ENCODE peak calls at places on chromosomes 16 and 17, in six cellular contexts. E is body of pancreas, G is sigmoid colon, I is tibial nerve, B is uterus, M is ovary. D is an unnamed sample.
A peak's percentile ranks its signal among the peaks of the same experiment; 100 is the strongest.

GRCh38 chr16:3180445-3180878 is 7.5 kb upstream of the OR1F1 start:
- DNase-seq in B (no peak), I (no peak), E (no peak), G (peak; percentile 57), M (no peak), D (no peak)

GRCh38 chr17:2081564-2081963 is 26.7 kb downstream of the HIC1 start:
- DNase-seq in M (no peak), E (no peak), B (peak; percentile 31), G (no peak), I (no peak), D (no peak)

GRCh38 chr16:70478912-70479341 is 24.5 kb downstream of the FCSK start:
- DNase-seq in M (no peak), B (no peak), G (no peak), I (no peak), E (no peak), D (no peak)

GRCh38 chr17:40566027-40566426 is 755 bp upstream of the CCR7 start:
- DNase-seq in M (no peak), G (no peak), B (no peak), E (no peak), I (no peak), D (no peak)

GRCh38 chr17:50028207-50029120 is 27.4 kb upstream of the ITGA3 start:
- DNase-seq in I (no peak), G (no peak), E (peak; percentile 52), M (no peak), B (no peak), D (no peak)

GRCh38 chr17:80151333-80151732 is 4.4 kb upstream of the EIF4A3 start:
- DNase-seq in E (no peak), M (no peak), G (peak; percentile 17), B (no peak), I (no peak), D (no peak)

GRCh38 chr16:27781195-27781524 is 231.2 kb downstream of the KATNIP start:
- DNase-seq in M (no peak), B (no peak), E (no peak), I (no peak), G (peak; percentile 73), D (no peak)

GRCh38 chr17:15973016-15973415 is 26.5 kb downstream of the ZSWIM7 start:
- DNase-seq in B (no peak), E (no peak), I (no peak), G (no peak), M (no peak), D (no peak)

GRCh38 chr16:75029854-75030253 is 31.0 kb downstream of the ZNRF1 start:
- DNase-seq in G (no peak), I (no peak), E (no peak), B (no peak), M (no peak), D (no peak)

GRCh38 chr16:27189335-27189972 is 13.9 kb upstream of the KDM8 start:
- DNase-seq in M (no peak), I (no peak), G (no peak), E (peak; percentile 85), B (no peak), D (peak; percentile 28)

GRCh38 chr16:72677662-72678447 is 370.1 kb downstream of the ZFHX3 start:
- DNase-seq in B (no peak), M (no peak), G (no peak), E (no peak), I (no peak), D (no peak)

GRCh38 chr17:40560592-40561293 is 4.5 kb downstream of the CCR7 start:
- DNase-seq in M (peak; percentile 45), B (no peak), I (no peak), E (peak; percentile 14), G (no peak), D (peak; percentile 31)

GRCh38 chr17:8496081-8496480 is 60.4 kb downstream of the NDEL1 start:
- DNase-seq in B (no peak), G (no peak), E (no peak), M (no peak), I (no peak), D (no peak)

GRCh38 chr17:78342438-78343098 is 17.3 kb downstream of the SOCS3 start:
- DNase-seq in M (peak; percentile 83), I (peak; percentile 66), E (peak; percentile 28), B (peak; percentile 84), G (peak; percentile 89), D (no peak)

GRCh38 chr16:80744856-80745255 is 59.5 kb downstream of the CDYL2 start:
- DNase-seq in E (no peak), M (no peak), G (no peak), I (no peak), B (no peak), D (no peak)

GRCh38 chr17:79874329-79874981 is 35.2 kb upstream of the CBX4 start:
- DNase-seq in I (no peak), M (no peak), B (no peak), E (peak; percentile 38), G (no peak), D (no peak)

GRCh38 chr17:31610301-31610910 is 218.9 kb downstream of the RAB11FIP4 start:
- DNase-seq in I (no peak), M (no peak), G (no peak), B (no peak), E (no peak), D (no peak)

GRCh38 chr17:40554646-40555295 is 10.5 kb downstream of the CCR7 start:
- DNase-seq in I (no peak), G (no peak), M (no peak), E (peak; percentile 6), B (peak; percentile 29), D (peak; percentile 21)

GRCh38 chr17:73541561-73541981 is 102.7 kb downstream of the SDK2 start:
- DNase-seq in E (no peak), I (no peak), G (no peak), M (no peak), B (no peak), D (no peak)

GRCh38 chr16:86740817-86741799 is 162.8 kb downstream of the FOXL1 start:
- DNase-seq in I (peak; percentile 15), M (no peak), B (no peak), E (peak; percentile 22), G (peak; percentile 50), D (no peak)

DNA sequence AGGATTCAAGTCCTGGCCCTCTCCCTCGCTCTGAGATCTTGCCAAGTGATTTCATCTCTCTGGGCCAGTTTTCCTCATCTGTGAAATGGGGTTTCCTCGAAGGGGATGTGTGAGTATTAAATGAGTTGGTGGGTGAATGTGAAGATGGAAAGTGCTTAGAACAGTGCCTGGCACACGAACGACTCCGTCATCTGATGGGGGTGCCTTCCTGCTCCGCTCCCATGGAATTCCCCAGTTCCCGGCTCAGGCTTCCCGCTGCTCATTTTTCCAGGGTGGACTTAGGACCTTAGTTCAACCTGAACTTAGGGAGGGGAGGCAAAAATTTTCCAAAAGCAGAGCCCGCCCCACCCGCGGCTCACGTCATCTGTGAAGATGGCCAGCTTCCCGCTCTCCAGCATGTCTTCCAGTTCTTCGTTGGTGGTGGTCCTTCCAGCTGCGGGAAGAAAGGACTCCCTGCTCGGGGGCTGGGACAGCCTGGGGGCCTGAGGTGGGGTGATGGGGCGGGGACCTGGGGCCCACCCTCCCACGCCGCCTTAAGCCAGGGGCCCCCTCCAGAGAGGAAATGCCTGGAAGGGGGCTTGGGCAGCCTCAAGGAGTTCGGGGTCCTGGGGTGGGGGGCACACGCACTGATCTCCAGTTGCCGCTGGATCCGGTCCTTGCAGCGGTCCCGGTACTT is 11.5 kb downstream of the HSD3B7 start:
- DNase-seq in B (peak; percentile 53), E (no peak), M (peak; percentile 62), I (no peak), G (no peak), D (no peak)
- TF ChIP-seq POLR2A in B (no peak), E (no peak), M (no peak), I (no peak), G (no peak), D (no peak)

GRCh38 chr17:42783062-42783777 is 2.8 kb downstream of the WNK4 start:
- DNase-seq in G (no peak), M (peak; percentile 15), E (no peak), B (no peak), I (no peak), D (no peak)

GRCh38 chr17:42779942-42780815 is at the start of gene WNK4:
- DNase-seq in I (no peak), M (peak; percentile 60), E (no peak), B (no peak), G (peak; percentile 57), D (peak; percentile 35)

GRCh38 chr17:42780816-42781638 is 617 bp downstream of the WNK4 start:
- DNase-seq in B (no peak), E (no peak), G (no peak), M (peak; percentile 42), I (no peak), D (no peak)

GRCh38 chr17:42782402-42783061 is 2.1 kb downstream of the WNK4 start:
- DNase-seq in I (no peak), M (peak; percentile 21), B (no peak), G (no peak), E (no peak), D (no peak)

GRCh38 chr17:42781639-42782401 is 1.4 kb downstream of the WNK4 start:
- DNase-seq in I (no peak), B (no peak), E (no peak), G (no peak), M (peak; percentile 43), D (peak; percentile 45)
- H3K4me3 ChIP-seq in I (peak overlapping the region; percentile 51), B (no peak overlapping the region), E (no peak overlapping the region), G (no peak overlapping the region), M (no peak overlapping the region), D (peak overlapping the region; percentile 61)

GRCh38 chr16:88455610-88456355 is 2.7 kb downstream of the ZFPM1 start:
- DNase-seq in B (no peak), G (no peak), M (peak; percentile 53), I (no peak), E (peak; percentile 62), D (peak; percentile 49)
- TF ChIP-seq CTCF in B (no peak), G (no peak), M (no peak), I (no peak), E (no peak), D (no peak)

GRCh38 chr17:44005865-44006580 is 1.6 kb downstream of the NAGS start:
- DNase-seq in I (no peak), G (no peak), B (no peak), E (peak; percentile 51), M (peak; percentile 48), D (peak; percentile 59)

GRCh38 chr17:44005527-44005864 is 1.1 kb downstream of the NAGS start:
- DNase-seq in E (no peak), I (no peak), M (no peak), G (no peak), B (no peak), D (no peak)

GRCh38 chr17:44008205-44008909 is 3.9 kb downstream of the NAGS start:
- DNase-seq in G (no peak), B (no peak), E (no peak), M (no peak), I (no peak), D (no peak)

GRCh38 chr17:44007346-44008204 is 3.2 kb downstream of the NAGS start:
- DNase-seq in E (no peak), I (no peak), M (no peak), B (no peak), G (peak; percentile 69), D (no peak)

DNA sequence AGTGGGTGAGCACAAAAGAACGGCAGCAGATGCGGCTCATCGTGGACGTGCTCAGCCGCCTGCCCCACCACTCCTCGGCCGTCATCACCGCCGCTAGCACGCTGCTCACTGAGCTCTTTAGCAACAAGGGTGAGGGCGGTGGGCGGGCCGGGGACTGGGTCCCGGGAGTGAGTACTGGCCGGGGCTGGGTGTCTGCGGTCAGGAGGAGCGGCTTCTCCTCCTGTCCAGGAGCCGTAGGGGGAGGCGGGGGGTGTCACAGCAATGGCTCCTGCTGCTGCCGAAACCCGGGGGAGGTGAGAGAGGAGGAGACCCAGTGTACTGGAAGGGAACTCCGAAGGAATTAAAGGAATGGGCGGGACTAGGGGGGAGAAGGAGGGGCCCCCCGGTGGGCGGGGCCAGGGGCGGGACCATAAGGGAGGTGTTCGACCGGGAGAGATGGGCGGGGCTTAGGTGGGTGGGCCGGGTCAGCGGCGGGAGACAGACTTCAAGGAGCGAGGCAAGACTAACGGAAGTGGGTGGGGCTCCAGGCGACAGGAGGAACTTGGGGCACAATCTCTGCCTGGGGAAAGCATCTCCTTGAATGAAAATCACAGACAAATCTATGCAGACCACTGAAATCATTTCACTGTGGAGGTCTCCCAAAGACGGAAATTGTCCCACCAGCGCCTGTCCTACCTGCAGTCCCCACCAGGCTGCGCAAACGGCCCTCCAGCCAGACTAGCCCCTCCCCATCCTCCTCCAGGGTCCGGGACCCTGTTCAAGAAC is 2.3 kb downstream of the NAGS start:
- DNase-seq in I (peak; percentile 96), M (peak; percentile 97), G (peak; percentile 98), E (peak; percentile 100), B (peak; percentile 99), D (peak; percentile 100)
- TF ChIP-seq POLR2A in I (peak; percentile 32), M (no peak), G (no peak), E (peak; percentile 29), B (peak; percentile 43), D (no peak)